ENCODE peak calls at places on chromosomes 16 and 17, in four cellular contexts. G is left ventricle myocardium inferior; O is effector memory CD4-positive, alpha-beta T cell; Z is CD4-positive, CD25-positive, alpha-beta regulatory T cell. U is an unnamed sample.

GRCh38 chr17:12709063-12709462 is 43.4 kb downstream of the MYOCD start:
- DNase-seq in G (no peak), O (no peak), Z (no peak), U (no peak)

GRCh38 chr16:55389426-55390073 is 65.5 kb downstream of the IRX6 start:
- DNase-seq in G (peak; percentile 51), O (no peak), Z (no peak), U (peak; percentile 84)

GRCh38 chr17:48586355-48586924 is 3.6 kb downstream of the HOXB3 start:
- DNase-seq in G (no peak), O (no peak), Z (no peak), U (no peak)

GRCh38 chr17:68460096-68460495 is 2.8 kb upstream of the WIPI1 start:
- DNase-seq in G (no peak), O (no peak), Z (no peak), U (no peak)

GRCh38 chr17:66582373-66583111 is 252.4 kb upstream of the CACNG5 start:
- DNase-seq in G (no peak), O (no peak), Z (no peak), U (no peak)

GRCh38 chr16:56872863-56873391 is 7.9 kb downstream of the SLC12A3 start:
- DNase-seq in G (peak; percentile 26), O (no peak), Z (no peak), U (no peak)

GRCh38 chr16:65816556-65816955 is 549.9 kb upstream of the CDH5 start:
- DNase-seq in G (no peak), O (no peak), Z (no peak), U (no peak)

GRCh38 chr17:58084317-58084981 is 1.2 kb downstream of the DYNLL2 start:
- DNase-seq in G (peak; percentile 55), O (peak; percentile 28), Z (peak; percentile 61), U (peak; percentile 52)

GRCh38 chr16:56711862-56712261 is 18.1 kb upstream of the NUP93 start:
- DNase-seq in G (no peak), O (no peak), Z (no peak), U (no peak)

GRCh38 chr17:63881935-63882601 is at the start of gene GH2:
- DNase-seq in G (no peak), O (peak; percentile 17), Z (peak; percentile 51), U (no peak)

GRCh38 chr17:78356163-78356713 is 3.6 kb downstream of the SOCS3 start:
- DNase-seq in G (no peak), O (peak; percentile 84), Z (peak; percentile 92), U (peak; percentile 63)

GRCh38 chr17:71494456-71494855 is 626.4 kb upstream of the SOX9 start:
- DNase-seq in G (no peak), O (no peak), Z (no peak), U (no peak)

GRCh38 chr16:68234188-68235104 is 1.5 kb downstream of the ESRP2 start:
- DNase-seq in G (no peak), O (no peak), Z (no peak), U (no peak)

GRCh38 chr17:72353502-72353901 is 232.7 kb downstream of the SOX9 start:
- DNase-seq in G (no peak), O (no peak), Z (no peak), U (no peak)

GRCh38 chr16:56372938-56373337 is 52.4 kb downstream of the AMFR start:
- DNase-seq in G (no peak), O (no peak), Z (no peak), U (no peak)

GRCh38 chr17:3961564-3962047 is 2.6 kb downstream of the ATP2A3 start:
- DNase-seq in G (no peak), O (no peak), Z (peak; percentile 16), U (no peak)

DNA sequence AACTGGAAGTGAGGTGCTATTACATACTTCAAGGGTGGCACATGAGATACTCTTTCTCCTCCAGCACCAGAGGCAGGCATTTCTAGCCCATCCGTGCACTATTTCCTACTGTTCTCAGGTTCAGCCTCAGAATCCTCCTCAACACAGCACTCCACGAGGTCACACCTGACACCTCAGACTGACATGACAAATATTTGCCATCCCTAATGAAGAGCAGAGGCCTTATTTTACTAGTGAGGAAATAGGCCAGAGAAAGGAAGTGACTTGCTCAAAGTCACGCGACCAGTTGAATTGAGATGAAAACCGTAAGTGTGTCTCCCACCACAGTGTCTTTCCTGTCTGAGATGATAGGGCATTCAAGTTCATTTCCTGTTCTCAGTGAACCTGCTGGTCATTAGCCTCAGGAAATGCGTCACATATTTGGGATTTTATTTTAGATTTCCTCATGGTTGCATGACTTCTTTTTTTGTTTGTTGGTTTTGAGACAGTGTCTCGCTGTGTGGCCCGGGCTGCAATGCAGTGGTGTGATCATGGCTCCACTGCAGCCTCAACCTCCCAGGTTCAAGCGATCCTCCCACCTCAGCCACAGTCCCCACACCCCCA is 23.5 kb downstream of the SEZ6 start:
- DNase-seq in G (no peak), O (peak; percentile 56), Z (peak; percentile 80), U (no peak)
- H3K4me1 ChIP-seq in G (peaks cover 32% of the 10 kb centered on the region), O (peaks cover 12% of the 10 kb centered on the region), Z (peaks cover 24% of the 10 kb centered on the region), U (peaks cover 10% of the 10 kb centered on the region)

DNA sequence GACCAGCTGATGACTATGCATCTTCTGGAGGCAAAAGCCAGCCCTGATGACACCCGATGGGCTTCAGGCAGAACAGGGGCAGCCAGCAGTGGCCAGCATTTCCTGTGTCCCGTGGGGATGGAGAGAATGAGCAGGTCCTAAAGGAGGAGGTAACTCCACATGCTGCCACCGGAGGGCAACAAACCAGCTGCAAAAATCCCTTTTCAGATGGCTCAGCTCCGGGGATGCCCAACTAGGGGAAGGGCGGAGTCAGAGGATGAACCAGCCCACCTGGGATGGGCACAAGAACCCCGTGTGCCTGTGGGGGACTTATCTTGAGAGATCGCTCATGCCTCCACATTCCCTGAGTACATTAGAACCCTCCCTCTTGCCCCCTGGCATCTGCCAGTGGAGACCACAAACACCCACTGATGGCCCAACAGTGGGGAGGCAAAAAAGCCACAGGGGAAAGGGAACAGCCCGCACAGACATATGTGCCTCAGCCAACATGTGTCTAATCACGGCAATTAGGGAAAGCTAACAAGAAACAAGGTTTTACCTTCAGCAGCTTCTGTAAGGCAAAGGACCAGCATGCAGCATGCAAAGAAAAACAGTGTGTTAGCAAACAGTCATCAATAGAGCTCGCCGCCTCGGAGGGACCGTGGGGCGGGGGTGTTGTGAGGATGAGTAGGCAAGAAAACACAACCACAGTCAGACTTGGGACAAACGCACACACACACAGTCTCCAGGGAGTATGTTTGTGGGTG is 64.1 kb downstream of the MYO18A start:
- DNase-seq in G (no peak), O (no peak), Z (peak; percentile 13), U (no peak)
- H3K4me3 ChIP-seq in G (no peak overlapping the region), O (no peak overlapping the region), Z (no peak overlapping the region), U (no peak overlapping the region)

GRCh38 chr16:3188925-3189825 is 1.2 kb downstream of the OR1F1 start:
- DNase-seq in G (no peak), O (no peak), Z (no peak), U (no peak)
- H3K27me3 ChIP-seq in G (peaks cover 100% of the 10 kb centered on the region), O (peaks cover 61% of the 10 kb centered on the region), Z (peaks cover 36% of the 10 kb centered on the region), U (peaks cover 99% of the 10 kb centered on the region)

GRCh38 chr17:79832211-79833109 is 6.8 kb downstream of the CBX4 start:
- DNase-seq in G (peak; percentile 38), O (no peak), Z (no peak), U (no peak)
- H3K4me1 ChIP-seq in G (peaks cover 74% of the 10 kb centered on the region), O (peaks cover 31% of the 10 kb centered on the region), Z (peaks cover 46% of the 10 kb centered on the region), U (peaks cover 16% of the 10 kb centered on the region)

GRCh38 chr16:87854907-87855683 is 14.2 kb downstream of the SLC7A5 start:
- DNase-seq in G (no peak), O (no peak), Z (no peak), U (no peak)

GRCh38 chr16:87853411-87854052 is 15.8 kb downstream of the SLC7A5 start:
- DNase-seq in G (peak; percentile 94), O (peak; percentile 89), Z (peak; percentile 75), U (peak; percentile 98)

GRCh38 chr16:87856796-87857228 is 12.5 kb downstream of the SLC7A5 start:
- DNase-seq in G (no peak), O (no peak), Z (no peak), U (peak; percentile 65)

GRCh38 chr16:87855852-87856715 is 13.2 kb downstream of the SLC7A5 start:
- DNase-seq in G (peak; percentile 60), O (no peak), Z (peak; percentile 45), U (peak; percentile 77)

GRCh38 chr16:87854053-87854906 is 15.0 kb downstream of the SLC7A5 start:
- DNase-seq in G (no peak), O (peak; percentile 70), Z (no peak), U (no peak)
- H3K4me3 ChIP-seq in G (peak overlapping the region; percentile 51), O (no peak overlapping the region), Z (peak overlapping the region; percentile 61), U (peak overlapping the region; percentile 66)

GRCh38 chr17:61402073-61402541 is 2.5 kb downstream of the TBX2 start:
- DNase-seq in G (no peak), O (no peak), Z (no peak), U (no peak)
- H3K27me3 ChIP-seq in G (peaks cover 98% of the 10 kb centered on the region), O (peaks cover 86% of the 10 kb centered on the region), Z (peaks cover 17% of the 10 kb centered on the region), U (peaks cover 74% of the 10 kb centered on the region)